ENCODE peak calls at places on chromosomes 13 and 19, in five cellular contexts. M, E, J, I and R are unnamed samples.

GRCh38 chr13:113741101-113741731 is 17.8 kb upstream of the TMEM255B start:
- DNase-seq in I (no peak), J (no peak), M (no peak), E (no peak), R (no peak)

GRCh38 chr13:44116562-44117315 is 237.0 kb downstream of the LACC1 start:
- DNase-seq in I (no peak), J (no peak), E (no peak), M (no peak), R (no peak)

GRCh38 chr19:13561461-13561860 is 55.2 kb upstream of the CACNA1A start:
- DNase-seq in M (no peak), J (no peak), E (no peak), I (no peak), R (no peak)

GRCh38 chr13:67281476-67281875 is 51.3 kb upstream of the PCDH9 start:
- DNase-seq in J (no peak), E (no peak), M (no peak), I (no peak), R (no peak)

GRCh38 chr13:23883255-23883654 is 5.9 kb downstream of the MIPEP start:
- DNase-seq in E (no peak), M (no peak), I (no peak), J (peak; percentile 14), R (no peak)

GRCh38 chr19:17058236-17058635 is 17.0 kb downstream of the HAUS8 start:
- DNase-seq in E (peak; percentile 58), I (no peak), M (no peak), J (no peak), R (no peak)

GRCh38 chr13:36418022-36418805 is 14.1 kb upstream of the CCNA1 start:
- DNase-seq in E (peak; percentile 51), M (no peak), J (no peak), I (no peak), R (no peak)

GRCh38 chr13:43905435-43906031 is 25.8 kb downstream of the LACC1 start:
- DNase-seq in J (no peak), I (peak; percentile 80), E (peak; percentile 64), M (no peak), R (no peak)

GRCh38 chr13:74651121-74651520 is 516.9 kb upstream of the KLF12 start:
- DNase-seq in E (no peak), I (no peak), M (no peak), J (no peak), R (no peak)

GRCh38 chr13:43293986-43294880 is 270.8 kb downstream of the DNAJC15 start:
- DNase-seq in I (no peak), M (no peak), J (no peak), E (no peak), R (no peak)

GRCh38 chr19:37217855-37218591 is at the start of gene ZNF383:
- DNase-seq in I (peak; percentile 93), J (peak; percentile 93), M (peak; percentile 63), E (peak; percentile 88), R (peak; percentile 95)

GRCh38 chr13:46592410-46592809 is 39.4 kb downstream of the LRCH1 start:
- DNase-seq in E (no peak), M (no peak), J (no peak), I (no peak), R (no peak)

GRCh38 chr19:39498262-39499081 is at the start of gene DLL3:
- DNase-seq in E (no peak), M (no peak), I (peak; percentile 34), J (no peak), R (peak; percentile 51)

GRCh38 chr19:1001538-1002166 is 1.4 kb downstream of the GRIN3B start:
- DNase-seq in E (no peak), I (peak; percentile 79), J (no peak), M (peak; percentile 54), R (peak; percentile 74)